ENCODE peak calls at places on chromosomes 11 and 22, in six cellular contexts. One of them, this sample, is unnamed.

GRCh38 chr22:31449521-31449920 is 40.1 kb downstream of the EIF4ENIF1 start:
- DNase-seq in right cardiac atrium: no peak
- DNase-seq in activated T-cell treated with anti-CD3 and anti-CD28 coated beads for 1 hour: no peak
- DNase-seq in kidney tubule cell: no peak
- DNase-seq in activated naive CD4-positive, alpha-beta T cell treated with anti-CD3 and anti-CD28 coated beads, Interleukin-2, amount 50 U/mL, for 72 hours: no peak
- DNase-seq in PC-3: no peak
- DNase-seq in this sample: no peak

GRCh38 chr11:68256331-68256741 is 15.4 kb downstream of the C11orf24 start:
- DNase-seq in PC-3: no peak
- DNase-seq in activated T-cell treated with anti-CD3 and anti-CD28 coated beads for 1 hour: no peak
- DNase-seq in activated naive CD4-positive, alpha-beta T cell treated with anti-CD3 and anti-CD28 coated beads, Interleukin-2, amount 50 U/mL, for 72 hours: no peak
- DNase-seq in right cardiac atrium: no peak
- DNase-seq in kidney tubule cell: peak; percentile 50
- DNase-seq in this sample: no peak

GRCh38 chr11:4467811-4468606 is 14.4 kb upstream of the OR52K1 start:
- DNase-seq in PC-3: no peak
- DNase-seq in right cardiac atrium: no peak
- DNase-seq in activated T-cell treated with anti-CD3 and anti-CD28 coated beads for 1 hour: no peak
- DNase-seq in kidney tubule cell: no peak
- DNase-seq in activated naive CD4-positive, alpha-beta T cell treated with anti-CD3 and anti-CD28 coated beads, Interleukin-2, amount 50 U/mL, for 72 hours: no peak
- DNase-seq in this sample: no peak

GRCh38 chr11:94734563-94735275 is 33.4 kb upstream of the AMOTL1 start:
- DNase-seq in activated T-cell treated with anti-CD3 and anti-CD28 coated beads for 1 hour: no peak
- DNase-seq in PC-3: peak; percentile 76
- DNase-seq in kidney tubule cell: peak; percentile 69
- DNase-seq in activated naive CD4-positive, alpha-beta T cell treated with anti-CD3 and anti-CD28 coated beads, Interleukin-2, amount 50 U/mL, for 72 hours: no peak
- DNase-seq in right cardiac atrium: no peak
- DNase-seq in this sample: no peak

GRCh38 chr22:17472886-17473285 is 90.4 kb upstream of the SLC25A18 start:
- DNase-seq in kidney tubule cell: no peak
- DNase-seq in PC-3: no peak
- DNase-seq in activated T-cell treated with anti-CD3 and anti-CD28 coated beads for 1 hour: no peak
- DNase-seq in activated naive CD4-positive, alpha-beta T cell treated with anti-CD3 and anti-CD28 coated beads, Interleukin-2, amount 50 U/mL, for 72 hours: no peak
- DNase-seq in right cardiac atrium: no peak
- DNase-seq in this sample: no peak

GRCh38 chr22:44260216-44261035 is 52.3 kb downstream of the SHISAL1 start:
- DNase-seq in activated naive CD4-positive, alpha-beta T cell treated with anti-CD3 and anti-CD28 coated beads, Interleukin-2, amount 50 U/mL, for 72 hours: peak; percentile 42
- DNase-seq in kidney tubule cell: no peak
- DNase-seq in right cardiac atrium: no peak
- DNase-seq in PC-3: no peak
- DNase-seq in activated T-cell treated with anti-CD3 and anti-CD28 coated beads for 1 hour: no peak
- DNase-seq in this sample: no peak

GRCh38 chr11:111427471-111427912 is 48.4 kb upstream of the POU2AF1 start:
- DNase-seq in PC-3: no peak
- DNase-seq in kidney tubule cell: no peak
- DNase-seq in activated naive CD4-positive, alpha-beta T cell treated with anti-CD3 and anti-CD28 coated beads, Interleukin-2, amount 50 U/mL, for 72 hours: no peak
- DNase-seq in activated T-cell treated with anti-CD3 and anti-CD28 coated beads for 1 hour: no peak
- DNase-seq in right cardiac atrium: no peak
- DNase-seq in this sample: peak; percentile 24

GRCh38 chr11:64563966-64564365 is 27.1 kb upstream of the SLC22A12 start:
- DNase-seq in right cardiac atrium: no peak
- DNase-seq in activated naive CD4-positive, alpha-beta T cell treated with anti-CD3 and anti-CD28 coated beads, Interleukin-2, amount 50 U/mL, for 72 hours: no peak
- DNase-seq in activated T-cell treated with anti-CD3 and anti-CD28 coated beads for 1 hour: no peak
- DNase-seq in kidney tubule cell: no peak
- DNase-seq in PC-3: no peak
- DNase-seq in this sample: no peak

GRCh38 chr22:24097961-24098391 is 83.3 kb upstream of the SUSD2 start:
- DNase-seq in PC-3: no peak
- DNase-seq in kidney tubule cell: no peak
- DNase-seq in activated naive CD4-positive, alpha-beta T cell treated with anti-CD3 and anti-CD28 coated beads, Interleukin-2, amount 50 U/mL, for 72 hours: no peak
- DNase-seq in right cardiac atrium: no peak
- DNase-seq in activated T-cell treated with anti-CD3 and anti-CD28 coated beads for 1 hour: no peak
- DNase-seq in this sample: no peak

GRCh38 chr11:57467508-57468157 is 7.3 kb downstream of the RTN4RL2 start:
- DNase-seq in activated naive CD4-positive, alpha-beta T cell treated with anti-CD3 and anti-CD28 coated beads, Interleukin-2, amount 50 U/mL, for 72 hours: no peak
- DNase-seq in kidney tubule cell: no peak
- DNase-seq in PC-3: no peak
- DNase-seq in right cardiac atrium: no peak
- DNase-seq in activated T-cell treated with anti-CD3 and anti-CD28 coated beads for 1 hour: no peak
- DNase-seq in this sample: no peak

GRCh38 chr11:10490398-10491232 is 35.6 kb downstream of the AMPD3 start:
- DNase-seq in kidney tubule cell: peak; percentile 98
- DNase-seq in activated naive CD4-positive, alpha-beta T cell treated with anti-CD3 and anti-CD28 coated beads, Interleukin-2, amount 50 U/mL, for 72 hours: no peak
- DNase-seq in right cardiac atrium: peak; percentile 84
- DNase-seq in activated T-cell treated with anti-CD3 and anti-CD28 coated beads for 1 hour: no peak
- DNase-seq in PC-3: peak; percentile 97
- DNase-seq in this sample: peak; percentile 74

GRCh38 chr11:39724404-39724803 is 1735.0 kb downstream of the LRRC4C start:
- DNase-seq in right cardiac atrium: no peak
- DNase-seq in activated naive CD4-positive, alpha-beta T cell treated with anti-CD3 and anti-CD28 coated beads, Interleukin-2, amount 50 U/mL, for 72 hours: no peak
- DNase-seq in kidney tubule cell: no peak
- DNase-seq in activated T-cell treated with anti-CD3 and anti-CD28 coated beads for 1 hour: no peak
- DNase-seq in PC-3: peak; percentile 14
- DNase-seq in this sample: peak; percentile 4

GRCh38 chr11:70522613-70523311 is 124.4 kb downstream of the CTTN start:
- DNase-seq in activated T-cell treated with anti-CD3 and anti-CD28 coated beads for 1 hour: no peak
- DNase-seq in activated naive CD4-positive, alpha-beta T cell treated with anti-CD3 and anti-CD28 coated beads, Interleukin-2, amount 50 U/mL, for 72 hours: no peak
- DNase-seq in kidney tubule cell: no peak
- DNase-seq in right cardiac atrium: no peak
- DNase-seq in PC-3: no peak
- DNase-seq in this sample: no peak

GRCh38 chr22:44735518-44736428 is 16.6 kb upstream of the ARHGAP8 start:
- DNase-seq in kidney tubule cell: peak; percentile 65
- DNase-seq in right cardiac atrium: peak; percentile 75
- DNase-seq in activated naive CD4-positive, alpha-beta T cell treated with anti-CD3 and anti-CD28 coated beads, Interleukin-2, amount 50 U/mL, for 72 hours: peak; percentile 75
- DNase-seq in activated T-cell treated with anti-CD3 and anti-CD28 coated beads for 1 hour: peak; percentile 89
- DNase-seq in PC-3: peak; percentile 65
- DNase-seq in this sample: peak; percentile 51

GRCh38 chr11:64970731-64971151 is 1.2 kb downstream of the MAJIN start:
- DNase-seq in right cardiac atrium: no peak
- DNase-seq in kidney tubule cell: peak; percentile 90
- DNase-seq in activated T-cell treated with anti-CD3 and anti-CD28 coated beads for 1 hour: no peak
- DNase-seq in activated naive CD4-positive, alpha-beta T cell treated with anti-CD3 and anti-CD28 coated beads, Interleukin-2, amount 50 U/mL, for 72 hours: peak; percentile 57
- DNase-seq in PC-3: peak; percentile 95
- DNase-seq in this sample: peak; percentile 89

GRCh38 chr22:35219012-35219411 is 38.3 kb upstream of the HMGXB4 start:
- DNase-seq in right cardiac atrium: no peak
- DNase-seq in activated T-cell treated with anti-CD3 and anti-CD28 coated beads for 1 hour: no peak
- DNase-seq in activated naive CD4-positive, alpha-beta T cell treated with anti-CD3 and anti-CD28 coated beads, Interleukin-2, amount 50 U/mL, for 72 hours: no peak
- DNase-seq in PC-3: peak; percentile 52
- DNase-seq in kidney tubule cell: peak; percentile 75
- DNase-seq in this sample: peak; percentile 18

This sample was measured in RWPE1.